ENCODE peak calls at places on chromosomes 12 and 14, in seven cellular contexts. E is transverse colon; V is AG10803; I is HCT116; K is CD8-positive, alpha-beta memory T cell; S is lung; R is prostate gland. F is an unnamed sample.
A peak's percentile ranks its signal among the peaks of the same experiment; 100 is the strongest.

GRCh38 chr14:101033446-101034165 is 130.1 kb upstream of the RTL1 start:
- DNase-seq in R (no peak), I (no peak), E (no peak), V (no peak), S (no peak), K (peak; percentile 23), F (no peak)

GRCh38 chr14:35932659-35933159 is 106.6 kb downstream of the BRMS1L start:
- DNase-seq in I (no peak), V (no peak), R (no peak), K (no peak), S (no peak), E (peak; percentile 11), F (no peak)

GRCh38 chr12:7966558-7966957 is 30.6 kb upstream of the SLC2A3 start:
- DNase-seq in K (no peak), I (no peak), E (no peak), R (no peak), V (no peak), S (no peak), F (no peak)

GRCh38 chr12:124428136-124428791 is 133.4 kb downstream of the RFLNA start:
- DNase-seq in V (peak; percentile 76), K (no peak), S (no peak), R (no peak), E (peak; percentile 39), I (no peak), F (no peak)

GRCh38 chr12:111424793-111425251 is 19.1 kb downstream of the SH2B3 start:
- DNase-seq in I (no peak), R (no peak), S (no peak), V (no peak), E (no peak), K (no peak), F (no peak)

GRCh38 chr12:77724367-77724957 is 106.2 kb upstream of the NAV3 start:
- DNase-seq in R (no peak), E (no peak), S (no peak), I (peak; percentile 47), K (no peak), V (peak; percentile 45), F (peak; percentile 13)

GRCh38 chr12:109944975-109945374 is 44.9 kb downstream of the TCHP start:
- DNase-seq in I (no peak), S (no peak), E (no peak), V (peak; percentile 34), R (no peak), K (no peak), F (no peak)

GRCh38 chr12:49703647-49704137 is 3.5 kb downstream of the FMNL3 start:
- DNase-seq in K (peak; percentile 58), R (no peak), E (peak; percentile 8), V (peak; percentile 53), I (no peak), S (no peak), F (no peak)

DNA sequence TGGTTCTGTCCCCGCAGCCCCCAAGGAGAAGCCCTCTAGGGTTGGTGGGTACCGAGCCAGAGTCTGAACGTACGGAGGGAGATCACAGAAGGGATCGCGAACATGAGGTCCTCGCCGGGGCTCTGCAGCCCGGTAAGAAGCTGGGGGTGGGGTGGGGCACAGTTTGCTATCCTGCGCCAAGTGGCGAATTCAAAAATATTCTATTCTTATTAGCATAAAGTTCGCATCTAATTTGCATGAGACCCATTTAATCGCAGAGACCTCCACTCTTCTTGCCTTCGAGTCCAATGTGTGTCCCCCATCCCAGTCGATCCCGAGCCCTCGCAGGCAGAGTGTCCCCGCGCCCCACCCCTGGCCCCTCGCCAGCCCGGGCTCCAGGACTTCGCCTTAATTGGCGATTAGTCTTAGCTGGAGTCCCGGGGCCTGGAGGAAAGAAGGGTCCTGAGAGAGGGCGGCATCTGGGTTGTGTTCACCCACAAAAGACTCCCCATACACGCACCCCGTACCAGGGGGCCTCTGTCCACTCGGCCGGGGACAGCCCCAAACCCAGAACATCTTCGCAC is 601 bp upstream of the ARHGEF25 start:
- DNase-seq in S (no peak), E (peak; percentile 59), I (no peak), V (no peak), K (no peak), R (no peak), F (no peak)
- H3K4me3 ChIP-seq in S (no peak overlapping the region), E (peak overlapping the region; percentile 37), I (no peak overlapping the region), V (peak overlapping the region; percentile 69), K (peak overlapping the region; percentile 46), R (peak overlapping the region; percentile 63), F (peak overlapping the region; percentile 74)

DNA sequence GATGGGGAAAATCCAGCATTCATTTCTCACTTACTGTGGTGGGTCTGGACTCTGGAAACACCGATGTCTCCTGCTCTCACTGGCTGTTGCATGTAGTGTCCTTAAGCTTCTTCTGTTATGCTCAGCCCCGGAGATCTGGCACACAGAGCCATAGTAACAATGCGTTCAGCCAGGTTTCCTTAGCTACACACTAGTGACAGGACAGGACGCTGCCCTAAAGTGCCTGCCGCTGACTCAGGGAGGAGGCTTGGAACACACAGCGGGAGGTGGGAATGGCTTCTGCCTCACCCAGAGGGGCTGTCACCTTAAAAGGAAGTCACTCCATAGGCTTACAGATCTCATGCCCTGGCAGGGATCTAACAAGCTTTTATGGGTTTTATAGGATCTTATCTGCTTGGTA is 95.4 kb upstream of the LMNTD1 start:
- DNase-seq in R (peak; percentile 68), E (peak; percentile 17), V (peak; percentile 55), S (peak; percentile 35), I (peak; percentile 56), K (no peak), F (peak; percentile 25)
- H3K4me3 ChIP-seq in R (no peak overlapping the region), E (no peak overlapping the region), V (peak overlapping the region; percentile 4), S (no peak overlapping the region), I (peak overlapping the region; percentile 33), K (no peak overlapping the region), F (peak overlapping the region; percentile 10)

DNA sequence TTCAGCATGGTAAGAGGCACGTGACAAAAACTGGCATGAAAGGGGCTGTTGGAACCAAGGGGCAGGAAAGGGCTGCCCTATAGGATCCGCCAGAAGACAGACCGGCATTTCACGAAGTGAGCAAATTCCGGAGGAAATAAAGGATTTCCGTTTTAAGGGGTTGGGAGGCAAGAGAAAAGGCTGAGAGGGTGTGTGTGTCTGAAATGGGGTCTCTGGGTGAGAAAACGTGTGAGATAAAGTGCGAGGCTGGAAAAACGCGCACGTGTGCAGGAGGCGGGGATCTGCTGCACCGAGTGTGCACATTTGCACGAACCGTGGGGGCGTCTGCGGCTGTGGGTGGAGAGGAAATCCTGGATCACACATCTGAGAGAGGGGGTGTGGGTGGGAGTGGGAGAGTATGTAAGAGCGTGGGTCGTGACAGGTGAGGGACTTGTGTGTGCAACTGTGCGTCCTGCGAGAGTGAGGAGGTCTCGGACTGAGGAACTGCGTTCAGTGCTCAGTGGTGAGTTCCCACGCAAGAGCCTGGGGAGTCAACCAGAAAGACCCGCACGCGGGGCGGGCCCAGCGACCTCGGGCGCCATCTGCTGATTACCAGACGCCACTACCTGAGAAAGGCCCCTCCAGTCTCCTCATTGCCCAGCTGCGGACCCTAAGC is 37.0 kb upstream of the P2RX7 start:
- DNase-seq in E (peak; percentile 76), I (peak; percentile 48), S (peak; percentile 69), V (peak; percentile 42), K (peak; percentile 84), R (peak; percentile 47), F (no peak)
- H3K4me3 ChIP-seq in E (peak overlapping the region; percentile 7), I (peak overlapping the region; percentile 52), S (no peak overlapping the region), V (peak overlapping the region; percentile 58), K (peak overlapping the region; percentile 57), R (peak overlapping the region; percentile 10), F (peak overlapping the region; percentile 36)

GRCh38 chr12:55068416-55069010 is 48.7 kb downstream of the NEUROD4 start:
- DNase-seq in S (peak; percentile 32), K (peak; percentile 46), I (peak; percentile 51), E (no peak), V (peak; percentile 56), R (no peak), F (peak; percentile 24)

GRCh38 chr12:55063291-55063690 is 43.5 kb downstream of the NEUROD4 start:
- DNase-seq in I (no peak), R (no peak), E (no peak), K (no peak), S (no peak), V (no peak), F (no peak)

GRCh38 chr12:55072093-55072492 is 52.3 kb downstream of the NEUROD4 start:
- DNase-seq in K (peak; percentile 79), E (peak; percentile 32), R (peak; percentile 10), V (peak; percentile 13), S (peak; percentile 49), I (peak; percentile 22), F (no peak)

GRCh38 chr12:55073043-55074022 is 52.9 kb upstream of the OR9K2 start:
- DNase-seq in K (peak; percentile 83), V (peak; percentile 69), R (peak; percentile 50), E (peak; percentile 72), I (peak; percentile 66), S (peak; percentile 65), F (peak; percentile 43)

GRCh38 chr12:55067701-55068100 is 47.9 kb downstream of the NEUROD4 start:
- DNase-seq in E (no peak), S (no peak), V (no peak), K (no peak), I (no peak), R (no peak), F (no peak)
- H3K4me3 ChIP-seq in E (no peak overlapping the region), S (no peak overlapping the region), V (no peak overlapping the region), K (no peak overlapping the region), I (no peak overlapping the region), R (no peak overlapping the region), F (no peak overlapping the region)

GRCh38 chr12:64160021-64160717 is 61.9 kb downstream of the KICS2 start:
- DNase-seq in R (no peak), S (no peak), V (peak; percentile 46), E (no peak), I (no peak), K (no peak), F (no peak)
- H3K4me3 ChIP-seq in R (no peak overlapping the region), S (no peak overlapping the region), V (no peak overlapping the region), E (no peak overlapping the region), I (no peak overlapping the region), K (no peak overlapping the region), F (no peak overlapping the region)

DNA sequence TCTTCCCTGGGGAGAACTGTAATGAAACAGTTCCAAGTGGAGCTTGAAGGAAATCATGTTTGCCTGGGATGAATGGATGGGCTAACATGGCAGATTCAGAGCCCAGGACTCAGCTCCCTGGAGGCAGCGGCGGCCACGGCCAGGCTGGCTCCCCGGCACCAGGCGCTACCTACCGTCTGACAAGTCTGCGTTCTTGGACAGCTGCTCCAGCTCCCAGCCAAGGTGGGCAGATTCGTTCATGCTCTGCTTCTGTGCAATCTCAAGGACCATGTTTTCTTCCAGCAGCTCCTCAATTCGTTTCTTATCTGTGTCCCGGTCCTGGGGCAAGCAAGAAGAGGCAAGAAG is 80.1 kb upstream of the GPR68 start:
- DNase-seq in S (no peak), I (no peak), E (no peak), V (no peak), K (no peak), R (no peak), F (no peak)
- H3K4me3 ChIP-seq in S (no peak overlapping the region), I (no peak overlapping the region), E (no peak overlapping the region), V (no peak overlapping the region), K (peak overlapping the region; percentile 32), R (no peak overlapping the region), F (no peak overlapping the region)

GRCh38 chr12:130162771-130163460 is 652 bp downstream of the FZD10 start:
- DNase-seq in R (no peak), S (no peak), K (no peak), E (no peak), I (no peak), V (no peak), F (no peak)

GRCh38 chr12:130160306-130160705 is 2.0 kb upstream of the FZD10 start:
- DNase-seq in V (no peak), K (no peak), R (no peak), S (no peak), I (no peak), E (no peak), F (no peak)

GRCh38 chr12:130160711-130161231 is 1.5 kb upstream of the FZD10 start:
- DNase-seq in K (no peak), R (no peak), V (no peak), I (no peak), S (no peak), E (no peak), F (no peak)

GRCh38 chr12:130162267-130162666 is at the start of gene FZD10:
- DNase-seq in E (peak; percentile 26), S (no peak), K (no peak), V (peak; percentile 2), R (peak; percentile 75), I (no peak), F (no peak)

GRCh38 chr12:130161261-130162231 is 718 bp upstream of the FZD10 start:
- DNase-seq in V (no peak), K (no peak), S (no peak), E (peak; percentile 23), R (peak; percentile 57), I (no peak), F (no peak)
- H3K4me3 ChIP-seq in V (no peak overlapping the region), K (no peak overlapping the region), S (peak overlapping the region; percentile 24), E (peak overlapping the region; percentile 21), R (peak overlapping the region; percentile 45), I (no peak overlapping the region), F (no peak overlapping the region)